ENCODE peak calls at places on chromosomes 4 and X, in ten cellular contexts. H, Y, J, V, T, K, S, U, D and R are unnamed samples.
A peak's percentile ranks its signal among the peaks of the same experiment; 100 is the strongest.

GRCh38 chr4:4666693-4667642 is 125.1 kb upstream of the STX18 start:
- DNase-seq in H (no peak), Y (no peak), J (no peak), V (no peak), T (no peak), K (peak; percentile 29), S (no peak), U (no peak), D (peak; percentile 67), R (no peak)

GRCh38 chrX:53088136-53088974 is 5.6 kb upstream of the KANTR start:
- DNase-seq in H (peak; percentile 84), Y (peak; percentile 89), J (peak; percentile 69), V (no peak), T (no peak), K (peak; percentile 74), S (peak; percentile 68), U (peak; percentile 86), D (peak; percentile 89), R (peak; percentile 83)

GRCh38 chr4:170687751-170688150 is 598.0 kb upstream of the AADAT start:
- DNase-seq in H (no peak), Y (no peak), J (no peak), V (no peak), T (no peak), K (no peak), S (no peak), U (no peak), D (no peak), R (no peak)

GRCh38 chr4:109969909-109970308 is 57.2 kb downstream of the EGF start:
- DNase-seq in H (no peak), Y (no peak), J (no peak), V (no peak), T (no peak), K (no peak), S (no peak), U (no peak), D (no peak), R (no peak)

GRCh38 chr4:151175754-151176153 is 76.3 kb downstream of the RPS3A start:
- DNase-seq in H (no peak), Y (no peak), J (no peak), V (no peak), T (no peak), K (no peak), S (no peak), U (no peak), D (no peak), R (no peak)

GRCh38 chr4:61520176-61520575 is 320.1 kb downstream of the ADGRL3 start:
- DNase-seq in H (no peak), Y (no peak), J (no peak), V (no peak), T (no peak), K (peak; percentile 29), S (no peak), U (no peak), D (no peak), R (no peak)

GRCh38 chr4:136002316-136002715 is 1530.0 kb downstream of the PCDH18 start:
- DNase-seq in H (no peak), Y (no peak), J (no peak), V (no peak), T (no peak), K (no peak), S (no peak), U (no peak), D (no peak), R (no peak)

GRCh38 chrX:3939967-3940610 is 226.6 kb upstream of the PRKX start:
- DNase-seq in H (no peak), Y (no peak), J (no peak), V (no peak), T (no peak), K (peak; percentile 4), S (no peak), U (peak; percentile 61), D (peak; percentile 41), R (peak; percentile 4)

GRCh38 chr4:3305610-3306371 is 13.0 kb downstream of the RGS12 start:
- DNase-seq in H (peak; percentile 63), Y (no peak), J (no peak), V (peak; percentile 38), T (no peak), K (no peak), S (no peak), U (peak; percentile 22), D (peak; percentile 45), R (no peak)

DNA sequence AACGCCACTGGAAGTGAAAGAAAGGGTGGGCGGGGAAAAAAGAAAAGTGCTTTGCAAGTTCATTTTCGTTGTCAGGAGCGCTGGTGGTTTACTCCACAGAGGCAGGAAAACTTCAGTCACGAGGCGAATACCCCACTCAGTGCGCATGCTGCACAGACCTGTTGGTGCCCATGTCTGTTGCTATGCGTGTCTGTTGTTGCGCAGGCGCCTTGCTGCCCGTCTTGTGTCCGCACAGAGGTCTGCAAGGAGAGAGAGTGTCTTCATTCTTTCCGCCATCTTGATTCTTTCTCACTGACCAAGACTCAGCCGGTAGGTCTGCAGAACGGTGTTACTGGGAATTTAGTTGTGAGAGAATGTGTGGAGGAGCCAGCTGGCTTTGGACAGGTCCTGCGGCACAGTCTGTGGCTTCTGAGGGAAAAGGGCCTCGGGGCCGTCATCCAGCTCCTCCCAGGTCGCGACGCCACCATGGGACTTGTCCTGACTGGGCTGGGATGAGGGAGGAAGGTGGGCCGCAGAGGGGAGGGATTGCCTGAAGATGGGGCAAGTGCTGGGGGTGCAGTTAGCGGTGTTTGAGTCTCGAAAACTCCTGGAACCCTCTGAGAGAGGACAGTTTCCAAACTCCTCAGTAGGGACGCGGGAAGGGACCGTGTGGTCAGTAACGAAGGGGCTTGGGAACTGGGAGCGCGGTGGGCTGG is at the start of gene PAGE2:
- DNase-seq in H (no peak), Y (peak; percentile 30), J (no peak), V (no peak), T (no peak), K (no peak), S (no peak), U (no peak), D (no peak), R (no peak)
- H3K4me1 ChIP-seq in H (no peaks in the 10 kb centered on the region), Y (no peaks in the 10 kb centered on the region), J (no peaks in the 10 kb centered on the region), V (no peaks in the 10 kb centered on the region), T (no peaks in the 10 kb centered on the region), K (no peaks in the 10 kb centered on the region), S (no peaks in the 10 kb centered on the region), U (no peaks in the 10 kb centered on the region), D (no peaks in the 10 kb centered on the region), R (no peaks in the 10 kb centered on the region)

GRCh38 chr4:87068591-87069021 is 133.8 kb downstream of the AFF1 start:
- DNase-seq in H (no peak), Y (no peak), J (no peak), V (no peak), T (no peak), K (peak; percentile 63), S (no peak), U (no peak), D (no peak), R (no peak)

GRCh38 chr4:87065016-87065415 is 130.2 kb downstream of the AFF1 start:
- DNase-seq in H (no peak), Y (no peak), J (no peak), V (no peak), T (no peak), K (no peak), S (no peak), U (no peak), D (no peak), R (no peak)

GRCh38 chr4:87069037-87069742 is 134.4 kb downstream of the AFF1 start:
- DNase-seq in H (no peak), Y (no peak), J (no peak), V (no peak), T (no peak), K (no peak), S (no peak), U (no peak), D (no peak), R (no peak)

GRCh38 chr4:87067120-87067885 is 132.5 kb downstream of the AFF1 start:
- DNase-seq in H (no peak), Y (no peak), J (no peak), V (no peak), T (no peak), K (peak; percentile 53), S (no peak), U (no peak), D (no peak), R (no peak)

GRCh38 chr4:87066403-87067119 is 131.8 kb downstream of the AFF1 start:
- DNase-seq in H (no peak), Y (no peak), J (no peak), V (no peak), T (no peak), K (no peak), S (no peak), U (no peak), D (peak; percentile 39), R (no peak)
- H3K4me1 ChIP-seq in H (peaks cover 4% of the 10 kb centered on the region), Y (no peaks in the 10 kb centered on the region), J (peaks cover 7% of the 10 kb centered on the region), V (peaks cover 2% of the 10 kb centered on the region), T (peaks cover 18% of the 10 kb centered on the region), K (peaks cover 4% of the 10 kb centered on the region), S (no peaks in the 10 kb centered on the region), U (no peaks in the 10 kb centered on the region), D (peaks cover 6% of the 10 kb centered on the region), R (no peaks in the 10 kb centered on the region)

DNA sequence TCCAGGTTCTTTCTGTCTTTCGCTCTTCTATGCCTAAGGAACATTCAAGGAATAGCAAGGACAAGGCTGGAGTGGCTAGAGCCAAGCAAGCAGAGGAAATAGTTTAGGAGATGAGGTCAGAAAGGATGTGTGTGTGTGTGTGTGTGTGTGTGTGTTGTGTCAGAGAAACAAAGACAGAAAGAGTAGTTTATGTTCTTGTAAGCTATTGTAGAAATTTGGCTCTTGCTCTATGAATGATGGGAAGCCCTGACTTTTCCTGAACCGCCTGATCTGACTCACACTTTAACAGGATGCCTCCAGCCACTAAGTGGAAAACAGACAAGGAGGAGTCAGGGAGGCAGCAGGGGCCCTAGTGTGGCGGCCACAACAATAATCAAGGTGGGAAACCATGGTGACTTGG is 39.7 kb downstream of the LGI2 start:
- DNase-seq in H (no peak), Y (no peak), J (no peak), V (no peak), T (no peak), K (peak; percentile 15), S (no peak), U (no peak), D (no peak), R (no peak)
- H3K4me1 ChIP-seq in H (no peaks in the 10 kb centered on the region), Y (no peaks in the 10 kb centered on the region), J (peaks cover 3% of the 10 kb centered on the region), V (no peaks in the 10 kb centered on the region), T (no peaks in the 10 kb centered on the region), K (no peaks in the 10 kb centered on the region), S (no peaks in the 10 kb centered on the region), U (no peaks in the 10 kb centered on the region), D (no peaks in the 10 kb centered on the region), R (no peaks in the 10 kb centered on the region)

GRCh38 chr4:2244947-2245786 is 3.2 kb upstream of the HAUS3 start:
- DNase-seq in H (no peak), Y (no peak), J (no peak), V (no peak), T (no peak), K (no peak), S (no peak), U (no peak), D (no peak), R (no peak)

GRCh38 chr4:2241003-2241402 is 918 bp downstream of the HAUS3 start:
- DNase-seq in H (peak; percentile 29), Y (no peak), J (no peak), V (no peak), T (no peak), K (no peak), S (no peak), U (no peak), D (no peak), R (no peak)

GRCh38 chr4:2245787-2246275 is 3.9 kb upstream of the HAUS3 start:
- DNase-seq in H (no peak), Y (peak; percentile 14), J (no peak), V (no peak), T (no peak), K (no peak), S (no peak), U (peak; percentile 6), D (no peak), R (no peak)

GRCh38 chr4:2243682-2244380 is 1.9 kb upstream of the HAUS3 start:
- DNase-seq in H (no peak), Y (peak; percentile 73), J (peak; percentile 48), V (peak; percentile 10), T (no peak), K (peak; percentile 58), S (no peak), U (no peak), D (no peak), R (no peak)

GRCh38 chr4:2241410-2242353 is at the start of the genes HAUS3 and POLN:
- DNase-seq in H (peak; percentile 99), Y (peak; percentile 97), J (peak; percentile 99), V (peak; percentile 83), T (peak; percentile 97), K (peak; percentile 97), S (peak; percentile 99), U (peak; percentile 99), D (peak; percentile 99), R (peak; percentile 99)
- H3K4me1 ChIP-seq in H (peaks cover 4% of the 10 kb centered on the region), Y (peaks cover 42% of the 10 kb centered on the region), J (peaks cover 5% of the 10 kb centered on the region), V (peaks cover 4% of the 10 kb centered on the region), T (peaks cover 19% of the 10 kb centered on the region), K (peaks cover 2% of the 10 kb centered on the region), S (peaks cover 37% of the 10 kb centered on the region), U (peaks cover 12% of the 10 kb centered on the region), D (peaks cover 28% of the 10 kb centered on the region), R (peaks cover 39% of the 10 kb centered on the region)